ENCODE peak calls at places on chromosomes 1 and 21, in six cellular contexts. One of them, this sample, is unnamed.

GRCh38 chr1:223887724-223888428 is 42.1 kb upstream of the TP53BP2 start:
- DNase-seq in amniotic stem cell: peak
- DNase-seq in mucosa of descending colon: no peak
- DNase-seq in Ammon's horn: no peak
- DNase-seq in brain microvascular endothelial cell: peak
- DNase-seq in mesenchymal stem cell: peak
- DNase-seq in this sample: peak

GRCh38 chr1:197808843-197809242 is 33.6 kb upstream of the DENND1B start:
- DNase-seq in Ammon's horn: no peak
- DNase-seq in amniotic stem cell: no peak
- DNase-seq in mucosa of descending colon: no peak
- DNase-seq in brain microvascular endothelial cell: no peak
- DNase-seq in mesenchymal stem cell: no peak
- DNase-seq in this sample: no peak

GRCh38 chr1:184118051-184118450 is 66.5 kb downstream of the TSEN15 start:
- DNase-seq in mucosa of descending colon: no peak
- DNase-seq in Ammon's horn: no peak
- DNase-seq in mesenchymal stem cell: peak
- DNase-seq in amniotic stem cell: peak
- DNase-seq in brain microvascular endothelial cell: peak
- DNase-seq in this sample: no peak

GRCh38 chr1:58596631-58597052 is 19.6 kb upstream of the TACSTD2 start:
- DNase-seq in mesenchymal stem cell: no peak
- DNase-seq in amniotic stem cell: no peak
- DNase-seq in Ammon's horn: no peak
- DNase-seq in brain microvascular endothelial cell: no peak
- DNase-seq in mucosa of descending colon: no peak
- DNase-seq in this sample: no peak

GRCh38 chr21:41680444-41681335 is 86.2 kb downstream of the RIPK4 start:
- DNase-seq in brain microvascular endothelial cell: no peak
- DNase-seq in amniotic stem cell: no peak
- DNase-seq in mucosa of descending colon: peak
- DNase-seq in Ammon's horn: no peak
- DNase-seq in mesenchymal stem cell: no peak
- DNase-seq in this sample: no peak

GRCh38 chr1:7331926-7332535 is 439.1 kb upstream of the VAMP3 start:
- DNase-seq in amniotic stem cell: no peak
- DNase-seq in mucosa of descending colon: no peak
- DNase-seq in brain microvascular endothelial cell: no peak
- DNase-seq in Ammon's horn: no peak
- DNase-seq in mesenchymal stem cell: no peak
- DNase-seq in this sample: no peak

GRCh38 chr1:39609618-39610331 is 29.7 kb downstream of the HEYL start:
- DNase-seq in amniotic stem cell: no peak
- DNase-seq in Ammon's horn: no peak
- DNase-seq in mesenchymal stem cell: peak
- DNase-seq in mucosa of descending colon: peak
- DNase-seq in brain microvascular endothelial cell: no peak
- DNase-seq in this sample: peak

GRCh38 chr1:119045091-119045746 is 57.1 kb upstream of the TBX15 start:
- DNase-seq in mesenchymal stem cell: no peak
- DNase-seq in brain microvascular endothelial cell: no peak
- DNase-seq in mucosa of descending colon: no peak
- DNase-seq in Ammon's horn: no peak
- DNase-seq in amniotic stem cell: no peak
- DNase-seq in this sample: no peak

GRCh38 chr1:26029864-26030481 is 8.4 kb downstream of the EXTL1 start:
- DNase-seq in Ammon's horn: no peak
- DNase-seq in mucosa of descending colon: no peak
- DNase-seq in mesenchymal stem cell: no peak
- DNase-seq in amniotic stem cell: no peak
- DNase-seq in brain microvascular endothelial cell: no peak
- DNase-seq in this sample: no peak

GRCh38 chr1:14939527-14940284 is 213.8 kb upstream of the TMEM51 start:
- DNase-seq in brain microvascular endothelial cell: peak
- DNase-seq in amniotic stem cell: no peak
- DNase-seq in mesenchymal stem cell: peak
- DNase-seq in Ammon's horn: no peak
- DNase-seq in mucosa of descending colon: no peak
- DNase-seq in this sample: no peak

GRCh38 chr1:184664042-184664659 is 90.5 kb downstream of the EDEM3 start:
- DNase-seq in amniotic stem cell: peak
- DNase-seq in brain microvascular endothelial cell: peak
- DNase-seq in mucosa of descending colon: peak
- DNase-seq in mesenchymal stem cell: peak
- DNase-seq in Ammon's horn: peak
- DNase-seq in this sample: peak

GRCh38 chr21:28822064-28822402 is 170.6 kb downstream of the LTN1 start:
- DNase-seq in mesenchymal stem cell: no peak
- DNase-seq in brain microvascular endothelial cell: no peak
- DNase-seq in mucosa of descending colon: no peak
- DNase-seq in amniotic stem cell: no peak
- DNase-seq in Ammon's horn: no peak
- DNase-seq in this sample: no peak

GRCh38 chr21:45550552-45551210 is 8.4 kb upstream of the SLC19A1 start:
- DNase-seq in amniotic stem cell: no peak
- DNase-seq in mucosa of descending colon: peak
- DNase-seq in Ammon's horn: peak
- DNase-seq in brain microvascular endothelial cell: no peak
- DNase-seq in mesenchymal stem cell: no peak
- DNase-seq in this sample: peak

GRCh38 chr1:181556606-181557005 is 73.3 kb downstream of the CACNA1E start:
- DNase-seq in brain microvascular endothelial cell: no peak
- DNase-seq in Ammon's horn: no peak
- DNase-seq in mucosa of descending colon: no peak
- DNase-seq in mesenchymal stem cell: no peak
- DNase-seq in amniotic stem cell: no peak
- DNase-seq in this sample: no peak

GRCh38 chr21:38869946-38870345 is 64.2 kb downstream of the ETS2 start:
- DNase-seq in Ammon's horn: no peak
- DNase-seq in mesenchymal stem cell: peak
- DNase-seq in brain microvascular endothelial cell: peak
- DNase-seq in amniotic stem cell: no peak
- DNase-seq in mucosa of descending colon: no peak
- DNase-seq in this sample: no peak

GRCh38 chr1:3161130-3161840 is 92.3 kb downstream of the PRDM16 start:
- DNase-seq in Ammon's horn: peak
- DNase-seq in mucosa of descending colon: no peak
- DNase-seq in brain microvascular endothelial cell: no peak
- DNase-seq in mesenchymal stem cell: no peak
- DNase-seq in amniotic stem cell: no peak
- DNase-seq in this sample: no peak

GRCh38 chr1:44616991-44617702 is 57.1 kb downstream of the TMEM53 start:
- DNase-seq in brain microvascular endothelial cell: no peak
- DNase-seq in amniotic stem cell: peak
- DNase-seq in mucosa of descending colon: no peak
- DNase-seq in Ammon's horn: no peak
- DNase-seq in mesenchymal stem cell: peak
- DNase-seq in this sample: no peak

GRCh38 chr1:60035925-60036324 is 37.6 kb downstream of the C1orf87 start:
- DNase-seq in Ammon's horn: no peak
- DNase-seq in mesenchymal stem cell: no peak
- DNase-seq in brain microvascular endothelial cell: no peak
- DNase-seq in amniotic stem cell: no peak
- DNase-seq in mucosa of descending colon: no peak
- DNase-seq in this sample: no peak

GRCh38 chr1:54681396-54681795 is 34.3 kb upstream of the TTC4 start:
- DNase-seq in mesenchymal stem cell: peak
- DNase-seq in amniotic stem cell: no peak
- DNase-seq in Ammon's horn: no peak
- DNase-seq in mucosa of descending colon: no peak
- DNase-seq in brain microvascular endothelial cell: peak
- DNase-seq in this sample: no peak

GRCh38 chr1:115687744-115688143 is 46.0 kb downstream of the VANGL1 start:
- DNase-seq in Ammon's horn: no peak
- DNase-seq in mesenchymal stem cell: no peak
- DNase-seq in amniotic stem cell: no peak
- DNase-seq in mucosa of descending colon: no peak
- DNase-seq in brain microvascular endothelial cell: no peak
- DNase-seq in this sample: no peak

GRCh38 chr1:9838946-9839345 is 15.2 kb upstream of the CLSTN1 start:
- DNase-seq in mucosa of descending colon: peak
- DNase-seq in mesenchymal stem cell: no peak
- DNase-seq in brain microvascular endothelial cell: no peak
- DNase-seq in Ammon's horn: no peak
- DNase-seq in amniotic stem cell: no peak
- DNase-seq in this sample: no peak

GRCh38 chr21:34996304-34997081 is 52.6 kb downstream of the RUNX1 start:
- DNase-seq in Ammon's horn: no peak
- DNase-seq in mucosa of descending colon: no peak
- DNase-seq in brain microvascular endothelial cell: no peak
- DNase-seq in amniotic stem cell: no peak
- DNase-seq in mesenchymal stem cell: peak
- DNase-seq in this sample: no peak

GRCh38 chr1:87203890-87204289 is 124.8 kb upstream of the LMO4 start:
- DNase-seq in Ammon's horn: no peak
- DNase-seq in mesenchymal stem cell: no peak
- DNase-seq in brain microvascular endothelial cell: peak
- DNase-seq in mucosa of descending colon: no peak
- DNase-seq in amniotic stem cell: no peak
- DNase-seq in this sample: no peak

GRCh38 chr21:28439852-28440251 is 552.8 kb downstream of the LTN1 start:
- DNase-seq in mesenchymal stem cell: no peak
- DNase-seq in brain microvascular endothelial cell: no peak
- DNase-seq in amniotic stem cell: no peak
- DNase-seq in mucosa of descending colon: no peak
- DNase-seq in Ammon's horn: peak
- DNase-seq in this sample: no peak

GRCh38 chr1:175197536-175197935 is 5.0 kb upstream of the KIAA0040 start:
- DNase-seq in amniotic stem cell: no peak
- DNase-seq in mucosa of descending colon: no peak
- DNase-seq in mesenchymal stem cell: peak
- DNase-seq in brain microvascular endothelial cell: no peak
- DNase-seq in Ammon's horn: no peak
- DNase-seq in this sample: no peak

GRCh38 chr1:3306583-3307285 is 147.7 kb upstream of the ARHGEF16 start:
- DNase-seq in mesenchymal stem cell: peak
- DNase-seq in Ammon's horn: no peak
- DNase-seq in amniotic stem cell: no peak
- DNase-seq in brain microvascular endothelial cell: peak
- DNase-seq in mucosa of descending colon: no peak
- DNase-seq in this sample: no peak

GRCh38 chr1:28326505-28326904 is 2.3 kb upstream of the MED18 start:
- DNase-seq in amniotic stem cell: no peak
- DNase-seq in brain microvascular endothelial cell: no peak
- DNase-seq in Ammon's horn: peak
- DNase-seq in mucosa of descending colon: no peak
- DNase-seq in mesenchymal stem cell: no peak
- DNase-seq in this sample: no peak

GRCh38 chr1:99754697-99755096 is 11.7 kb downstream of the FRRS1 start:
- DNase-seq in Ammon's horn: no peak
- DNase-seq in mucosa of descending colon: no peak
- DNase-seq in mesenchymal stem cell: no peak
- DNase-seq in brain microvascular endothelial cell: no peak
- DNase-seq in amniotic stem cell: no peak
- DNase-seq in this sample: no peak

GRCh38 chr1:225653463-225654276 is 747 bp upstream of the ENAH start:
- DNase-seq in mucosa of descending colon: peak
- DNase-seq in amniotic stem cell: peak
- DNase-seq in Ammon's horn: peak
- DNase-seq in mesenchymal stem cell: peak
- DNase-seq in brain microvascular endothelial cell: peak
- DNase-seq in this sample: peak

GRCh38 chr1:154446292-154446691 is 41.1 kb downstream of the IL6R start:
- DNase-seq in mesenchymal stem cell: peak
- DNase-seq in brain microvascular endothelial cell: peak
- DNase-seq in Ammon's horn: no peak
- DNase-seq in mucosa of descending colon: peak
- DNase-seq in amniotic stem cell: peak
- DNase-seq in this sample: no peak

GRCh38 chr1:46410156-46411009 is 16.3 kb downstream of the FAAH start:
- DNase-seq in Ammon's horn: no peak
- DNase-seq in mesenchymal stem cell: no peak
- DNase-seq in amniotic stem cell: no peak
- DNase-seq in mucosa of descending colon: no peak
- DNase-seq in brain microvascular endothelial cell: peak
- DNase-seq in this sample: no peak

GRCh38 chr1:3869751-3870301 is 12.6 kb downstream of the DFFB start:
- DNase-seq in Ammon's horn: no peak
- DNase-seq in amniotic stem cell: no peak
- DNase-seq in mesenchymal stem cell: peak
- DNase-seq in brain microvascular endothelial cell: peak
- DNase-seq in mucosa of descending colon: no peak
- DNase-seq in this sample: no peak

GRCh38 chr1:212244441-212244840 is 40.8 kb upstream of the PPP2R5A start:
- DNase-seq in brain microvascular endothelial cell: no peak
- DNase-seq in amniotic stem cell: no peak
- DNase-seq in Ammon's horn: no peak
- DNase-seq in mesenchymal stem cell: no peak
- DNase-seq in mucosa of descending colon: no peak
- DNase-seq in this sample: no peak

GRCh38 chr1:77279929-77280328 is 1.9 kb upstream of the AK5 start:
- DNase-seq in mesenchymal stem cell: peak
- DNase-seq in Ammon's horn: no peak
- DNase-seq in mucosa of descending colon: no peak
- DNase-seq in amniotic stem cell: no peak
- DNase-seq in brain microvascular endothelial cell: no peak
- DNase-seq in this sample: no peak

GRCh38 chr1:51714374-51715019 is 97.6 kb downstream of the OSBPL9 start:
- DNase-seq in mucosa of descending colon: no peak
- DNase-seq in brain microvascular endothelial cell: no peak
- DNase-seq in amniotic stem cell: no peak
- DNase-seq in Ammon's horn: no peak
- DNase-seq in mesenchymal stem cell: no peak
- DNase-seq in this sample: no peak